ENCODE peak calls at places on chromosome 13, in four cellular contexts. L is stimulated activated CD4-positive, alpha-beta T cell treated with anti-CD3 and anti-CD28 coated beads, Interleukin-4, amount 100 ng/mL, for 48 hours; M is anterior cingulate cortex; G is T follicular helper cell. T is an unnamed sample.

GRCh38 chr13:49082653-49083536 is 107.2 kb downstream of the FNDC3A start:
- DNase-seq in L (no peak), M (no peak), G (no peak), T (no peak)

GRCh38 chr13:37192986-37193385 is 87.5 kb upstream of the CSNK1A1L start:
- DNase-seq in L (no peak), M (no peak), G (no peak), T (no peak)

GRCh38 chr13:51844862-51845573 is at the start of gene TMEM272:
- DNase-seq in L (peak; percentile 48), M (peak; percentile 17), G (peak; percentile 20), T (no peak)

GRCh38 chr13:50646070-50646469 is 197.4 kb downstream of the DLEU7 start:
- DNase-seq in L (no peak), M (no peak), G (no peak), T (peak; percentile 57)

GRCh38 chr13:93098972-93099371 is 127.6 kb upstream of the GPC6 start:
- DNase-seq in L (no peak), M (no peak), G (no peak), T (no peak)

GRCh38 chr13:30186644-30187431 is 120.5 kb downstream of the KATNAL1 start:
- DNase-seq in L (no peak), M (no peak), G (no peak), T (no peak)

GRCh38 chr13:110284809-110285519 is 22.0 kb downstream of the COL4A1 start:
- DNase-seq in L (no peak), M (no peak), G (no peak), T (no peak)

GRCh38 chr13:105960326-105960725 is 575.1 kb downstream of the EFNB2 start:
- DNase-seq in L (no peak), M (no peak), G (no peak), T (no peak)

GRCh38 chr13:33233547-33233946 is 52.0 kb downstream of the STARD13 start:
- DNase-seq in L (no peak), M (no peak), G (no peak), T (no peak)

GRCh38 chr13:70098669-70099068 is 9.0 kb upstream of the ATXN8OS start:
- DNase-seq in L (no peak), M (no peak), G (no peak), T (no peak)

GRCh38 chr13:111539252-111539651 is 218.8 kb downstream of the TEX29 start:
- DNase-seq in L (no peak), M (no peak), G (no peak), T (no peak)

GRCh38 chr13:29569253-29570057 is 26.0 kb downstream of the SLC7A1 start:
- DNase-seq in L (no peak), M (no peak), G (no peak), T (no peak)

GRCh38 chr13:45847554-45848224 is 3.9 kb downstream of the SIAH3 start:
- DNase-seq in L (no peak), M (no peak), G (peak; percentile 16), T (no peak)

GRCh38 chr13:99471231-99472202 is 29.8 kb upstream of the TM9SF2 start:
- DNase-seq in L (no peak), M (no peak), G (no peak), T (peak; percentile 15)

GRCh38 chr13:38024431-38024830 is 154.9 kb upstream of the TRPC4 start:
- DNase-seq in L (no peak), M (no peak), G (no peak), T (no peak)

GRCh38 chr13:110640591-110641029 is 25.3 kb downstream of the NAXD start:
- DNase-seq in L (no peak), M (no peak), G (no peak), T (no peak)

GRCh38 chr13:34758628-34759027 is 183.4 kb upstream of the NBEA start:
- DNase-seq in L (no peak), M (no peak), G (no peak), T (no peak)

GRCh38 chr13:108595416-108596257 is 33.8 kb upstream of the MYO16 start:
- DNase-seq in L (peak; percentile 25), M (no peak), G (no peak), T (no peak)

GRCh38 chr13:48864100-48864499 is 111.6 kb upstream of the FNDC3A start:
- DNase-seq in L (no peak), M (no peak), G (no peak), T (no peak)

GRCh38 chr13:25541434-25542123 is 169.8 kb downstream of the ATP8A2 start:
- DNase-seq in L (no peak), M (no peak), G (no peak), T (no peak)

GRCh38 chr13:20826810-20827560 is 53.2 kb upstream of the EEF1AKMT1 start:
- DNase-seq in L (no peak), M (no peak), G (no peak), T (no peak)

GRCh38 chr13:94712287-94712811 is at the start of gene SOX21:
- DNase-seq in L (no peak), M (no peak), G (no peak), T (no peak)

GRCh38 chr13:94214979-94215378 is 264.5 kb downstream of the DCT start:
- DNase-seq in L (no peak), M (no peak), G (no peak), T (no peak)

GRCh38 chr13:113880651-113881611 is 17.1 kb upstream of the GAS6 start:
- DNase-seq in L (no peak), M (no peak), G (no peak), T (no peak)

GRCh38 chr13:40272776-40273139 is 393.7 kb downstream of the FOXO1 start:
- DNase-seq in L (no peak), M (no peak), G (no peak), T (no peak)

GRCh38 chr13:101739382-101740178 is 287.1 kb downstream of the ITGBL1 start:
- DNase-seq in L (no peak), M (no peak), G (no peak), T (no peak)

GRCh38 chr13:65597839-65598818 is 1632.0 kb downstream of the PCDH9 start:
- DNase-seq in L (no peak), M (no peak), G (no peak), T (peak; percentile 52)

GRCh38 chr13:88303605-88304004 is 632.4 kb downstream of the SLITRK5 start:
- DNase-seq in L (no peak), M (no peak), G (no peak), T (no peak)

GRCh38 chr13:112069063-112069726 is 2.2 kb downstream of the SOX1 start:
- DNase-seq in L (no peak), M (no peak), G (no peak), T (no peak)

GRCh38 chr13:79637086-79637763 is 156.3 kb downstream of the NDFIP2 start:
- DNase-seq in L (no peak), M (no peak), G (no peak), T (no peak)

GRCh38 chr13:45015300-45015699 is 26.0 kb downstream of the GPALPP1 start:
- DNase-seq in L (no peak), M (no peak), G (no peak), T (no peak)

GRCh38 chr13:33931397-33931987 is 113.5 kb downstream of the RFC3 start:
- DNase-seq in L (no peak), M (no peak), G (no peak), T (no peak)

GRCh38 chr13:44649118-44649455 is 73.0 kb upstream of the TSC22D1 start:
- DNase-seq in L (peak; percentile 38), M (no peak), G (no peak), T (no peak)

GRCh38 chr13:56198350-56198749 is 942.4 kb upstream of the PRR20A start:
- DNase-seq in L (no peak), M (no peak), G (no peak), T (no peak)

GRCh38 chr13:32585625-32586021 is 629 bp upstream of the PDS5B start:
- DNase-seq in L (no peak), M (peak; percentile 7), G (no peak), T (no peak)

GRCh38 chr13:78609464-78610205 is 6.3 kb upstream of the POU4F1 start:
- DNase-seq in L (no peak), M (no peak), G (no peak), T (no peak)